ENCODE peak calls at places on chromosomes 1 and 21, in six cellular contexts. One of them, this sample, is unnamed.

GRCh38 chr1:197399691-197400521 is 131.9 kb downstream of the CRB1 start:
- DNase-seq in ecto neural progenitor cell: no peak
- DNase-seq in amniotic stem cell: peak
- DNase-seq in stimulated activated CD4-positive, alpha-beta T cell treated with anti-CD3 and anti-CD28 coated beads, Interleukin-1b, Interleukin-23, amount 100 ng/mL, for 4 hours: no peak
- DNase-seq in GM12891: no peak
- DNase-seq in NCI-H2029 treated with DMSO at 0.1 percent for 48 hours: peak
- DNase-seq in this sample: no peak

GRCh38 chr1:185880779-185881333 is 146.7 kb downstream of the HMCN1 start:
- DNase-seq in NCI-H2029 treated with DMSO at 0.1 percent for 48 hours: no peak
- DNase-seq in amniotic stem cell: no peak
- DNase-seq in ecto neural progenitor cell: no peak
- DNase-seq in GM12891: no peak
- DNase-seq in stimulated activated CD4-positive, alpha-beta T cell treated with anti-CD3 and anti-CD28 coated beads, Interleukin-1b, Interleukin-23, amount 100 ng/mL, for 4 hours: no peak
- DNase-seq in this sample: peak

GRCh38 chr1:166975361-166976129 is at the start of gene ILDR2:
- DNase-seq in ecto neural progenitor cell: peak
- DNase-seq in GM12891: peak
- DNase-seq in stimulated activated CD4-positive, alpha-beta T cell treated with anti-CD3 and anti-CD28 coated beads, Interleukin-1b, Interleukin-23, amount 100 ng/mL, for 4 hours: peak
- DNase-seq in NCI-H2029 treated with DMSO at 0.1 percent for 48 hours: no peak
- DNase-seq in amniotic stem cell: no peak
- DNase-seq in this sample: no peak

GRCh38 chr1:145782166-145783099 is 41.5 kb downstream of the RNF115 start:
- DNase-seq in amniotic stem cell: peak
- DNase-seq in stimulated activated CD4-positive, alpha-beta T cell treated with anti-CD3 and anti-CD28 coated beads, Interleukin-1b, Interleukin-23, amount 100 ng/mL, for 4 hours: no peak
- DNase-seq in GM12891: no peak
- DNase-seq in ecto neural progenitor cell: no peak
- DNase-seq in NCI-H2029 treated with DMSO at 0.1 percent for 48 hours: no peak
- DNase-seq in this sample: no peak

GRCh38 chr1:51070640-51071039 is 31.4 kb upstream of the C1orf185 start:
- DNase-seq in NCI-H2029 treated with DMSO at 0.1 percent for 48 hours: peak
- DNase-seq in amniotic stem cell: no peak
- DNase-seq in ecto neural progenitor cell: no peak
- DNase-seq in GM12891: no peak
- DNase-seq in stimulated activated CD4-positive, alpha-beta T cell treated with anti-CD3 and anti-CD28 coated beads, Interleukin-1b, Interleukin-23, amount 100 ng/mL, for 4 hours: no peak
- DNase-seq in this sample: no peak

GRCh38 chr1:53075206-53075605 is 13.2 kb downstream of the PODN start:
- DNase-seq in ecto neural progenitor cell: no peak
- DNase-seq in GM12891: no peak
- DNase-seq in amniotic stem cell: no peak
- DNase-seq in NCI-H2029 treated with DMSO at 0.1 percent for 48 hours: no peak
- DNase-seq in stimulated activated CD4-positive, alpha-beta T cell treated with anti-CD3 and anti-CD28 coated beads, Interleukin-1b, Interleukin-23, amount 100 ng/mL, for 4 hours: no peak
- DNase-seq in this sample: no peak

GRCh38 chr21:46125846-46126301 is 28.0 kb downstream of the COL6A2 start:
- DNase-seq in ecto neural progenitor cell: no peak
- DNase-seq in NCI-H2029 treated with DMSO at 0.1 percent for 48 hours: no peak
- DNase-seq in GM12891: peak
- DNase-seq in amniotic stem cell: no peak
- DNase-seq in stimulated activated CD4-positive, alpha-beta T cell treated with anti-CD3 and anti-CD28 coated beads, Interleukin-1b, Interleukin-23, amount 100 ng/mL, for 4 hours: no peak
- DNase-seq in this sample: no peak

GRCh38 chr1:98387701-98388100 is 273.8 kb upstream of the SNX7 start:
- DNase-seq in amniotic stem cell: no peak
- DNase-seq in ecto neural progenitor cell: no peak
- DNase-seq in stimulated activated CD4-positive, alpha-beta T cell treated with anti-CD3 and anti-CD28 coated beads, Interleukin-1b, Interleukin-23, amount 100 ng/mL, for 4 hours: no peak
- DNase-seq in NCI-H2029 treated with DMSO at 0.1 percent for 48 hours: no peak
- DNase-seq in GM12891: no peak
- DNase-seq in this sample: no peak

GRCh38 chr1:112707217-112708001 is 482 bp upstream of the RHOC start:
- DNase-seq in NCI-H2029 treated with DMSO at 0.1 percent for 48 hours: peak
- DNase-seq in stimulated activated CD4-positive, alpha-beta T cell treated with anti-CD3 and anti-CD28 coated beads, Interleukin-1b, Interleukin-23, amount 100 ng/mL, for 4 hours: peak
- DNase-seq in ecto neural progenitor cell: peak
- DNase-seq in GM12891: peak
- DNase-seq in amniotic stem cell: peak
- DNase-seq in this sample: peak

GRCh38 chr1:46065405-46065804 is 67.0 kb downstream of the PIK3R3 start:
- DNase-seq in stimulated activated CD4-positive, alpha-beta T cell treated with anti-CD3 and anti-CD28 coated beads, Interleukin-1b, Interleukin-23, amount 100 ng/mL, for 4 hours: no peak
- DNase-seq in NCI-H2029 treated with DMSO at 0.1 percent for 48 hours: no peak
- DNase-seq in ecto neural progenitor cell: no peak
- DNase-seq in GM12891: no peak
- DNase-seq in amniotic stem cell: no peak
- DNase-seq in this sample: no peak

GRCh38 chr1:53913352-53914043 is 19.5 kb downstream of the DIO1 start:
- DNase-seq in amniotic stem cell: no peak
- DNase-seq in stimulated activated CD4-positive, alpha-beta T cell treated with anti-CD3 and anti-CD28 coated beads, Interleukin-1b, Interleukin-23, amount 100 ng/mL, for 4 hours: no peak
- DNase-seq in ecto neural progenitor cell: no peak
- DNase-seq in NCI-H2029 treated with DMSO at 0.1 percent for 48 hours: no peak
- DNase-seq in GM12891: no peak
- DNase-seq in this sample: no peak

GRCh38 chr21:36422279-36423098 is 37.3 kb downstream of the CHAF1B start:
- DNase-seq in ecto neural progenitor cell: peak
- DNase-seq in stimulated activated CD4-positive, alpha-beta T cell treated with anti-CD3 and anti-CD28 coated beads, Interleukin-1b, Interleukin-23, amount 100 ng/mL, for 4 hours: no peak
- DNase-seq in amniotic stem cell: peak
- DNase-seq in NCI-H2029 treated with DMSO at 0.1 percent for 48 hours: peak
- DNase-seq in GM12891: peak
- DNase-seq in this sample: no peak

GRCh38 chr1:10692401-10693021 is 103.9 kb downstream of the CASZ1 start:
- DNase-seq in stimulated activated CD4-positive, alpha-beta T cell treated with anti-CD3 and anti-CD28 coated beads, Interleukin-1b, Interleukin-23, amount 100 ng/mL, for 4 hours: peak
- DNase-seq in amniotic stem cell: no peak
- DNase-seq in GM12891: peak
- DNase-seq in NCI-H2029 treated with DMSO at 0.1 percent for 48 hours: no peak
- DNase-seq in ecto neural progenitor cell: no peak
- DNase-seq in this sample: no peak

GRCh38 chr1:15741183-15741850 is 982 bp upstream of the TMEM82 start:
- DNase-seq in NCI-H2029 treated with DMSO at 0.1 percent for 48 hours: peak
- DNase-seq in GM12891: peak
- DNase-seq in stimulated activated CD4-positive, alpha-beta T cell treated with anti-CD3 and anti-CD28 coated beads, Interleukin-1b, Interleukin-23, amount 100 ng/mL, for 4 hours: peak
- DNase-seq in ecto neural progenitor cell: peak
- DNase-seq in amniotic stem cell: no peak
- DNase-seq in this sample: no peak

GRCh38 chr1:7953850-7954609 is 7.5 kb upstream of the PARK7 start:
- DNase-seq in NCI-H2029 treated with DMSO at 0.1 percent for 48 hours: no peak
- DNase-seq in amniotic stem cell: no peak
- DNase-seq in GM12891: peak
- DNase-seq in ecto neural progenitor cell: peak
- DNase-seq in stimulated activated CD4-positive, alpha-beta T cell treated with anti-CD3 and anti-CD28 coated beads, Interleukin-1b, Interleukin-23, amount 100 ng/mL, for 4 hours: peak
- DNase-seq in this sample: peak

GRCh38 chr1:200636681-200637080 is 16.1 kb upstream of the KIF14 start:
- DNase-seq in stimulated activated CD4-positive, alpha-beta T cell treated with anti-CD3 and anti-CD28 coated beads, Interleukin-1b, Interleukin-23, amount 100 ng/mL, for 4 hours: no peak
- DNase-seq in NCI-H2029 treated with DMSO at 0.1 percent for 48 hours: no peak
- DNase-seq in amniotic stem cell: no peak
- DNase-seq in GM12891: no peak
- DNase-seq in ecto neural progenitor cell: no peak
- DNase-seq in this sample: no peak

GRCh38 chr1:74673351-74674111 is at the start of gene ERICH3:
- DNase-seq in ecto neural progenitor cell: no peak
- DNase-seq in stimulated activated CD4-positive, alpha-beta T cell treated with anti-CD3 and anti-CD28 coated beads, Interleukin-1b, Interleukin-23, amount 100 ng/mL, for 4 hours: no peak
- DNase-seq in NCI-H2029 treated with DMSO at 0.1 percent for 48 hours: no peak
- DNase-seq in GM12891: no peak
- DNase-seq in amniotic stem cell: no peak
- DNase-seq in this sample: no peak

GRCh38 chr21:25515484-25516405 is 91.5 kb downstream of the MRPL39 start:
- DNase-seq in ecto neural progenitor cell: no peak
- DNase-seq in GM12891: no peak
- DNase-seq in NCI-H2029 treated with DMSO at 0.1 percent for 48 hours: no peak
- DNase-seq in amniotic stem cell: peak
- DNase-seq in stimulated activated CD4-positive, alpha-beta T cell treated with anti-CD3 and anti-CD28 coated beads, Interleukin-1b, Interleukin-23, amount 100 ng/mL, for 4 hours: no peak
- DNase-seq in this sample: no peak

GRCh38 chr1:198890531-198890930 is 251.7 kb downstream of the PTPRC start:
- DNase-seq in GM12891: no peak
- DNase-seq in NCI-H2029 treated with DMSO at 0.1 percent for 48 hours: no peak
- DNase-seq in amniotic stem cell: no peak
- DNase-seq in stimulated activated CD4-positive, alpha-beta T cell treated with anti-CD3 and anti-CD28 coated beads, Interleukin-1b, Interleukin-23, amount 100 ng/mL, for 4 hours: no peak
- DNase-seq in ecto neural progenitor cell: no peak
- DNase-seq in this sample: no peak

GRCh38 chr1:34825455-34826081 is 32.8 kb downstream of the GJA4 start:
- DNase-seq in stimulated activated CD4-positive, alpha-beta T cell treated with anti-CD3 and anti-CD28 coated beads, Interleukin-1b, Interleukin-23, amount 100 ng/mL, for 4 hours: no peak
- DNase-seq in amniotic stem cell: no peak
- DNase-seq in ecto neural progenitor cell: peak
- DNase-seq in NCI-H2029 treated with DMSO at 0.1 percent for 48 hours: no peak
- DNase-seq in GM12891: no peak
- DNase-seq in this sample: no peak

GRCh38 chr1:7770939-7771672 is at the start of gene VAMP3:
- DNase-seq in NCI-H2029 treated with DMSO at 0.1 percent for 48 hours: peak
- DNase-seq in stimulated activated CD4-positive, alpha-beta T cell treated with anti-CD3 and anti-CD28 coated beads, Interleukin-1b, Interleukin-23, amount 100 ng/mL, for 4 hours: peak
- DNase-seq in amniotic stem cell: peak
- DNase-seq in GM12891: peak
- DNase-seq in ecto neural progenitor cell: peak
- DNase-seq in this sample: peak

GRCh38 chr1:172531846-172532699 is 877 bp upstream of the SUCO start:
- DNase-seq in ecto neural progenitor cell: peak
- DNase-seq in amniotic stem cell: peak
- DNase-seq in NCI-H2029 treated with DMSO at 0.1 percent for 48 hours: peak
- DNase-seq in stimulated activated CD4-positive, alpha-beta T cell treated with anti-CD3 and anti-CD28 coated beads, Interleukin-1b, Interleukin-23, amount 100 ng/mL, for 4 hours: peak
- DNase-seq in GM12891: peak
- DNase-seq in this sample: peak

GRCh38 chr1:217734973-217735372 is 103.8 kb downstream of the SPATA17 start:
- DNase-seq in ecto neural progenitor cell: no peak
- DNase-seq in GM12891: no peak
- DNase-seq in NCI-H2029 treated with DMSO at 0.1 percent for 48 hours: no peak
- DNase-seq in stimulated activated CD4-positive, alpha-beta T cell treated with anti-CD3 and anti-CD28 coated beads, Interleukin-1b, Interleukin-23, amount 100 ng/mL, for 4 hours: no peak
- DNase-seq in amniotic stem cell: no peak
- DNase-seq in this sample: no peak

GRCh38 chr1:227372662-227373061 is 54.4 kb upstream of the CDC42BPA start:
- DNase-seq in stimulated activated CD4-positive, alpha-beta T cell treated with anti-CD3 and anti-CD28 coated beads, Interleukin-1b, Interleukin-23, amount 100 ng/mL, for 4 hours: no peak
- DNase-seq in ecto neural progenitor cell: no peak
- DNase-seq in GM12891: no peak
- DNase-seq in amniotic stem cell: peak
- DNase-seq in NCI-H2029 treated with DMSO at 0.1 percent for 48 hours: peak
- DNase-seq in this sample: no peak

GRCh38 chr1:119532324-119532910 is 25.4 kb downstream of the HSD3B1 start:
- DNase-seq in GM12891: no peak
- DNase-seq in stimulated activated CD4-positive, alpha-beta T cell treated with anti-CD3 and anti-CD28 coated beads, Interleukin-1b, Interleukin-23, amount 100 ng/mL, for 4 hours: no peak
- DNase-seq in amniotic stem cell: no peak
- DNase-seq in ecto neural progenitor cell: no peak
- DNase-seq in NCI-H2029 treated with DMSO at 0.1 percent for 48 hours: no peak
- DNase-seq in this sample: no peak

GRCh38 chr1:75616436-75617433 is 5.8 kb upstream of the SLC44A5 start:
- DNase-seq in NCI-H2029 treated with DMSO at 0.1 percent for 48 hours: no peak
- DNase-seq in amniotic stem cell: peak
- DNase-seq in stimulated activated CD4-positive, alpha-beta T cell treated with anti-CD3 and anti-CD28 coated beads, Interleukin-1b, Interleukin-23, amount 100 ng/mL, for 4 hours: no peak
- DNase-seq in GM12891: no peak
- DNase-seq in ecto neural progenitor cell: peak
- DNase-seq in this sample: no peak

GRCh38 chr1:85230305-85230977 is 29.0 kb downstream of the C1orf52 start:
- DNase-seq in amniotic stem cell: no peak
- DNase-seq in GM12891: no peak
- DNase-seq in ecto neural progenitor cell: no peak
- DNase-seq in stimulated activated CD4-positive, alpha-beta T cell treated with anti-CD3 and anti-CD28 coated beads, Interleukin-1b, Interleukin-23, amount 100 ng/mL, for 4 hours: no peak
- DNase-seq in NCI-H2029 treated with DMSO at 0.1 percent for 48 hours: no peak
- DNase-seq in this sample: no peak

GRCh38 chr1:27727126-27727525 is 1.4 kb downstream of the FAM76A start:
- DNase-seq in ecto neural progenitor cell: no peak
- DNase-seq in GM12891: no peak
- DNase-seq in stimulated activated CD4-positive, alpha-beta T cell treated with anti-CD3 and anti-CD28 coated beads, Interleukin-1b, Interleukin-23, amount 100 ng/mL, for 4 hours: no peak
- DNase-seq in NCI-H2029 treated with DMSO at 0.1 percent for 48 hours: no peak
- DNase-seq in amniotic stem cell: no peak
- DNase-seq in this sample: no peak

GRCh38 chr1:116997666-116998065 is 3.9 kb upstream of the CD101 start:
- DNase-seq in GM12891: no peak
- DNase-seq in NCI-H2029 treated with DMSO at 0.1 percent for 48 hours: no peak
- DNase-seq in stimulated activated CD4-positive, alpha-beta T cell treated with anti-CD3 and anti-CD28 coated beads, Interleukin-1b, Interleukin-23, amount 100 ng/mL, for 4 hours: no peak
- DNase-seq in ecto neural progenitor cell: no peak
- DNase-seq in amniotic stem cell: no peak
- DNase-seq in this sample: no peak

GRCh38 chr1:61116421-61116820 is 34.1 kb downstream of the NFIA start:
- DNase-seq in stimulated activated CD4-positive, alpha-beta T cell treated with anti-CD3 and anti-CD28 coated beads, Interleukin-1b, Interleukin-23, amount 100 ng/mL, for 4 hours: no peak
- DNase-seq in ecto neural progenitor cell: no peak
- DNase-seq in amniotic stem cell: no peak
- DNase-seq in GM12891: no peak
- DNase-seq in NCI-H2029 treated with DMSO at 0.1 percent for 48 hours: no peak
- DNase-seq in this sample: no peak

GRCh38 chr21:42469272-42469671 is 26.8 kb downstream of the RSPH1 start:
- DNase-seq in amniotic stem cell: no peak
- DNase-seq in NCI-H2029 treated with DMSO at 0.1 percent for 48 hours: no peak
- DNase-seq in stimulated activated CD4-positive, alpha-beta T cell treated with anti-CD3 and anti-CD28 coated beads, Interleukin-1b, Interleukin-23, amount 100 ng/mL, for 4 hours: no peak
- DNase-seq in ecto neural progenitor cell: no peak
- DNase-seq in GM12891: no peak
- DNase-seq in this sample: no peak

GRCh38 chr1:177934927-177935326 is 34.9 kb downstream of the SEC16B start:
- DNase-seq in amniotic stem cell: no peak
- DNase-seq in stimulated activated CD4-positive, alpha-beta T cell treated with anti-CD3 and anti-CD28 coated beads, Interleukin-1b, Interleukin-23, amount 100 ng/mL, for 4 hours: no peak
- DNase-seq in ecto neural progenitor cell: no peak
- DNase-seq in GM12891: no peak
- DNase-seq in NCI-H2029 treated with DMSO at 0.1 percent for 48 hours: no peak
- DNase-seq in this sample: no peak

GRCh38 chr1:53688703-53689102 is 50.3 kb downstream of the GLIS1 start:
- DNase-seq in NCI-H2029 treated with DMSO at 0.1 percent for 48 hours: no peak
- DNase-seq in amniotic stem cell: no peak
- DNase-seq in GM12891: no peak
- DNase-seq in ecto neural progenitor cell: no peak
- DNase-seq in stimulated activated CD4-positive, alpha-beta T cell treated with anti-CD3 and anti-CD28 coated beads, Interleukin-1b, Interleukin-23, amount 100 ng/mL, for 4 hours: no peak
- DNase-seq in this sample: no peak

GRCh38 chr1:3714284-3714741 is 37.9 kb upstream of the CCDC27 start:
- DNase-seq in amniotic stem cell: no peak
- DNase-seq in NCI-H2029 treated with DMSO at 0.1 percent for 48 hours: no peak
- DNase-seq in stimulated activated CD4-positive, alpha-beta T cell treated with anti-CD3 and anti-CD28 coated beads, Interleukin-1b, Interleukin-23, amount 100 ng/mL, for 4 hours: no peak
- DNase-seq in GM12891: no peak
- DNase-seq in ecto neural progenitor cell: no peak
- DNase-seq in this sample: no peak